ENCODE peak calls at places on chromosomes 6 and 20, in ten cellular contexts. J, F, R, W, T, U, C, A, V and S are unnamed samples.

GRCh38 chr6:137692806-137693205 is 174.3 kb upstream of the TNFAIP3 start:
- DNase-seq in J (no peak), F (no peak), R (no peak), W (no peak), T (no peak), U (no peak), C (no peak), A (no peak), V (no peak), S (no peak)

GRCh38 chr6:157551041-157551832 is 170.2 kb downstream of the ZDHHC14 start:
- DNase-seq in J (no peak), F (no peak), R (no peak), W (no peak), T (no peak), U (no peak), C (no peak), A (no peak), V (no peak), S (no peak)

GRCh38 chr6:15907914-15908518 is 220.9 kb upstream of the MYLIP start:
- DNase-seq in J (no peak), F (no peak), R (no peak), W (no peak), T (no peak), U (no peak), C (no peak), A (peak), V (no peak), S (no peak)

GRCh38 chr6:161542581-161542980 is 268.7 kb upstream of the AGPAT4 start:
- DNase-seq in J (no peak), F (no peak), R (no peak), W (no peak), T (no peak), U (no peak), C (no peak), A (no peak), V (no peak), S (no peak)

GRCh38 chr6:142030115-142030619 is 102.6 kb upstream of the GJE1 start:
- DNase-seq in J (peak), F (no peak), R (no peak), W (peak), T (peak), U (no peak), C (no peak), A (no peak), V (no peak), S (no peak)

GRCh38 chr6:104449918-104450317 is 409.8 kb downstream of the HACE1 start:
- DNase-seq in J (no peak), F (no peak), R (no peak), W (no peak), T (no peak), U (no peak), C (no peak), A (no peak), V (no peak), S (no peak)

GRCh38 chr20:47454298-47455132 is 47.2 kb upstream of the NCOA3 start:
- DNase-seq in J (peak), F (no peak), R (no peak), W (no peak), T (peak), U (peak), C (no peak), A (no peak), V (no peak), S (no peak)

GRCh38 chr20:32779500-32780215 is 17.5 kb downstream of the DNMT3B start:
- DNase-seq in J (no peak), F (no peak), R (no peak), W (peak), T (no peak), U (no peak), C (no peak), A (no peak), V (no peak), S (no peak)

DNA sequence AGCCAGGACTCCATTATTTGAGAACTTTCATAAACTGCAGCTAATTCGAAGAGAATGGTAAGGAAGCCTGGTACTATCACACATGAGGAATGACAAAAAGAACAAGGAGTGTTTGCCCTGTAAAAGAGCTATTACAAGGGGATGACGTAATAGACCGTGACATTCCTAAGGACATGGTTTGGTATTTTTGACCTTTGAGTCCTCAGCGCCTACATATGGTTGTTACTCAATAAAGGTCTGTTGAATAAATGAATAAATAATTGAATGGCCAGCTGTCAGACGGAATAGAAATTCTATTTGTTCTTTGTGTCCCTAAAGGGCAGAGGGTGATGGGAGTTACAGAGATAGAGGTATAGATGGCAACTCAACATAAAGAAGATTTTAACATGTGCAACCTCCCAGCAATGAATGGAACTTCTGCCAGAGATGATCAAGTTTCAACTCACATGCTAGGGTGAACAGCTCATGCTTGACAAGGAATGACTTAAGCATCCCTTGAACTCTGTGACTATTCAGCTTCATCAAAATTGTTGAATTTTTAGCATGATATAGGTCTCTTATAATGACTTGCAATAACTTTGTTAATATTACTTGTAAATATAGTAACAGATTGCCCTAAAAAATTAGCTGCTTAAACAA is 115.4 kb downstream of the TENT5A start:
- DNase-seq in J (no peak), F (no peak), R (no peak), W (no peak), T (no peak), U (no peak), C (no peak), A (no peak), V (no peak), S (no peak)
- H3K4me3 ChIP-seq in J (no peak), F (no peak), R (no peak), W (no peak), T (no peak), U (no peak), C (no peak), A (no peak), V (no peak), S (no peak)

GRCh38 chr6:131167773-131168172 is 32.5 kb downstream of the AKAP7 start:
- DNase-seq in J (peak), F (no peak), R (no peak), W (no peak), T (peak), U (no peak), C (no peak), A (no peak), V (no peak), S (no peak)
- TF ChIP-seq CTCF in J (no peak), F (no peak), R (no peak), W (peak), T (no peak), U (peak), C (no peak), A (no peak), V (no peak), S (no peak)

GRCh38 chr20:59571591-59572314 is 32.6 kb upstream of the PHACTR3 start:
- DNase-seq in J (peak), F (peak), R (no peak), W (peak), T (peak), U (peak), C (no peak), A (peak), V (peak), S (no peak)
- H3K4me3 ChIP-seq in J (peak), F (peak), R (peak), W (peak), T (no peak), U (no peak), C (peak), A (no peak), V (peak), S (peak)

GRCh38 chr6:95078457-95078856 is 498.9 kb upstream of the MANEA start:
- DNase-seq in J (no peak), F (no peak), R (no peak), W (no peak), T (no peak), U (no peak), C (no peak), A (no peak), V (no peak), S (no peak)
- TF ChIP-seq CTCF in J (no peak), F (no peak), R (no peak), W (peak), T (no peak), U (no peak), C (no peak), A (no peak), V (no peak), S (no peak)

GRCh38 chr6:26422329-26422728 is 18.0 kb upstream of the BTN3A3 start:
- DNase-seq in J (no peak), F (no peak), R (no peak), W (no peak), T (no peak), U (no peak), C (no peak), A (no peak), V (no peak), S (no peak)
- H3K4me3 ChIP-seq in J (peak), F (peak), R (peak), W (peak), T (peak), U (peak), C (peak), A (no peak), V (peak), S (peak)